ENCODE peak calls at places on chromosomes 13 and 19, in four cellular contexts. X is epithelial cell of esophagus, V is adrenal gland, K is progenitor cell of endocrine pancreas. Z is an unnamed sample.

GRCh38 chr13:49560270-49561063 is 24.9 kb downstream of the RCBTB1 start:
- DNase-seq in K (peak), V (peak), X (peak), Z (peak)

GRCh38 chr19:16019691-16020448 is 56.4 kb upstream of the TPM4 start:
- DNase-seq in X (no peak), V (no peak), K (no peak), Z (peak)

GRCh38 chr13:26377038-26377437 is 123.1 kb downstream of the CDK8 start:
- DNase-seq in V (peak), X (peak), K (no peak), Z (no peak)

GRCh38 chr19:18290250-18291018 is 9.0 kb upstream of the JUND start:
- DNase-seq in X (no peak), V (peak), K (no peak), Z (no peak)

GRCh38 chr13:57739089-57739488 is 107.5 kb downstream of the PCDH17 start:
- DNase-seq in V (no peak), K (no peak), X (no peak), Z (no peak)

GRCh38 chr13:32159147-32159869 is 127.7 kb downstream of the FRY start:
- DNase-seq in V (no peak), X (no peak), K (no peak), Z (peak)

GRCh38 chr19:13100031-13100588 is 2.5 kb downstream of the LYL1 start:
- DNase-seq in X (no peak), V (no peak), K (no peak), Z (no peak)

GRCh38 chr19:480016-480855 is 16.1 kb upstream of the MADCAM1 start:
- DNase-seq in V (peak), K (peak), X (no peak), Z (peak)

GRCh38 chr13:30446122-30446500 is 19.6 kb downstream of the HMGB1 start:
- DNase-seq in X (no peak), K (no peak), V (no peak), Z (no peak)

GRCh38 chr13:46633416-46633815 is 80.4 kb downstream of the LRCH1 start:
- DNase-seq in V (no peak), X (peak), K (no peak), Z (no peak)

GRCh38 chr13:43230989-43231388 is 207.6 kb downstream of the DNAJC15 start:
- DNase-seq in K (no peak), V (no peak), X (no peak), Z (no peak)

GRCh38 chr13:59643906-59644626 is 519.7 kb downstream of the DIAPH3 start:
- DNase-seq in X (no peak), V (no peak), K (no peak), Z (no peak)

GRCh38 chr19:18858906-18859646 is 27.3 kb downstream of the UPF1 start:
- DNase-seq in X (no peak), V (no peak), K (no peak), Z (no peak)

GRCh38 chr19:48696353-48697010 is 711 bp downstream of the FUT2 start:
- DNase-seq in X (peak), V (no peak), K (no peak), Z (peak)

GRCh38 chr19:15265849-15266248 is 33.6 kb upstream of the EPHX3 start:
- DNase-seq in X (peak), K (no peak), V (peak), Z (peak)

GRCh38 chr19:2549701-2550191 is 73.8 kb downstream of the GADD45B start:
- DNase-seq in V (peak), X (no peak), K (no peak), Z (peak)

GRCh38 chr13:51278426-51279130 is 56.4 kb downstream of the FAM124A start:
- DNase-seq in V (no peak), K (no peak), X (no peak), Z (no peak)

GRCh38 chr13:38223093-38223492 is 126.6 kb upstream of the UFM1 start:
- DNase-seq in X (peak), V (no peak), K (no peak), Z (no peak)

GRCh38 chr19:47284324-47284899 is 9.7 kb downstream of the INAFM1 start:
- DNase-seq in V (peak), X (peak), K (peak), Z (no peak)

GRCh38 chr13:80979035-80979641 is 638.2 kb upstream of the SPRY2 start:
- DNase-seq in K (no peak), V (peak), X (peak), Z (peak)

GRCh38 chr13:46354143-46355087 is 32.6 kb downstream of the RUBCNL start:
- DNase-seq in K (no peak), X (peak), V (no peak), Z (no peak)

GRCh38 chr13:24270639-24271131 is 38.7 kb upstream of the C1QTNF9 start:
- DNase-seq in X (peak), V (peak), K (no peak), Z (peak)

GRCh38 chr13:110801044-110801443 is 87.5 kb downstream of the ING1 start:
- DNase-seq in K (no peak), X (no peak), V (no peak), Z (no peak)

GRCh38 chr13:29021717-29022116 is 201.6 kb downstream of the MTUS2 start:
- DNase-seq in X (no peak), V (no peak), K (no peak), Z (no peak)

GRCh38 chr13:51639171-51639570 is 54.9 kb downstream of the WDFY2 start:
- DNase-seq in V (no peak), K (no peak), X (no peak), Z (no peak)

GRCh38 chr13:113354831-113355610 is 8.9 kb downstream of the GRTP1 start:
- DNase-seq in X (no peak), V (no peak), K (no peak), Z (no peak)

GRCh38 chr13:48507024-48507423 is 25.9 kb downstream of the RCBTB2 start:
- DNase-seq in V (no peak), K (no peak), X (peak), Z (no peak)

GRCh38 chr19:28646629-28647028 is 566.3 kb downstream of the UQCRFS1 start:
- DNase-seq in V (no peak), X (no peak), K (no peak), Z (no peak)

GRCh38 chr19:56837892-56838679 is 2.4 kb downstream of the PEG3 start:
- DNase-seq in V (peak), K (no peak), X (no peak), Z (peak)

GRCh38 chr19:23415034-23415433 is 19.8 kb upstream of the ZNF91 start:
- DNase-seq in X (no peak), K (no peak), V (no peak), Z (no peak)

GRCh38 chr13:28429685-28430290 is 65.1 kb downstream of the FLT1 start:
- DNase-seq in K (no peak), X (no peak), V (no peak), Z (no peak)

GRCh38 chr19:49441960-49442350 is 628 bp upstream of the SLC17A7 start:
- DNase-seq in V (no peak), X (no peak), K (no peak), Z (no peak)

GRCh38 chr19:17739121-17739875 is 12.0 kb upstream of the FCHO1 start:
- DNase-seq in K (no peak), X (no peak), V (peak), Z (no peak)

GRCh38 chr13:80881495-80882482 is 540.9 kb upstream of the SPRY2 start:
- DNase-seq in V (no peak), X (peak), K (no peak), Z (no peak)

GRCh38 chr19:1514295-1514661 is 1.5 kb upstream of the ADAMTSL5 start:
- DNase-seq in X (no peak), K (no peak), V (no peak), Z (no peak)

GRCh38 chr19:1513492-1514294 is 874 bp upstream of the ADAMTSL5 start:
- DNase-seq in K (no peak), V (no peak), X (peak), Z (peak)

GRCh38 chr19:1511318-1511988 is 1.4 kb downstream of the ADAMTSL5 start:
- DNase-seq in V (no peak), K (no peak), X (no peak), Z (no peak)

GRCh38 chr19:1511989-1512338 is 855 bp downstream of the ADAMTSL5 start:
- DNase-seq in V (no peak), X (no peak), K (no peak), Z (no peak)

GRCh38 chr19:1512671-1513491 is at the start of gene ADAMTSL5:
- DNase-seq in X (peak), V (no peak), K (no peak), Z (no peak)
- TF ChIP-seq CTCF in X (no peak), V (no peak), K (peak), Z (no peak)

GRCh38 chr19:11659612-11660011 is 62.3 kb downstream of the ZNF627 start:
- DNase-seq in V (no peak), X (peak), K (no peak), Z (no peak)
- TF ChIP-seq CTCF in V (peak), X (peak), K (peak), Z (peak)

GRCh38 chr13:98447881-98448641 is 128.8 kb downstream of the STK24 start:
- DNase-seq in K (no peak), X (peak), V (peak), Z (peak)
- TF ChIP-seq CTCF in K (peak), X (peak), V (peak), Z (peak)

GRCh38 chr19:51808333-51808986 is 13.5 kb downstream of the FPR3 start:
- DNase-seq in K (no peak), V (peak), X (no peak), Z (no peak)
- TF ChIP-seq CTCF in K (no peak), V (peak), X (no peak), Z (no peak)